ENCODE peak calls at places on chromosomes 12 and 14, in five cellular contexts. B is left ventricle myocardium inferior, Y is A549, O is GM03348, N is sciatic nerve. A is an unnamed sample.

GRCh38 chr12:112241176-112241575 is 115.8 kb downstream of the TRAFD1 start:
- DNase-seq in Y (no peak), N (no peak), O (no peak), B (no peak), A (no peak)

GRCh38 chr12:124754949-124755800 is 108.5 kb downstream of the SCARB1 start:
- DNase-seq in B (peak; percentile 89), Y (no peak), N (peak; percentile 89), O (peak; percentile 89), A (peak; percentile 65)

GRCh38 chr12:111359231-111359913 is 9.5 kb downstream of the PHETA1 start:
- DNase-seq in O (no peak), Y (no peak), B (no peak), N (no peak), A (no peak)

GRCh38 chr14:36194645-36195044 is 18.1 kb upstream of the PTCSC3 start:
- DNase-seq in Y (no peak), O (no peak), N (no peak), B (no peak), A (no peak)

GRCh38 chr12:52686063-52686462 is 5.9 kb upstream of the KRT1 start:
- DNase-seq in N (no peak), B (no peak), O (no peak), Y (no peak), A (no peak)

GRCh38 chr14:34081576-34082136 is 130.8 kb upstream of the EGLN3 start:
- DNase-seq in N (no peak), O (no peak), Y (peak; percentile 59), B (no peak), A (no peak)

GRCh38 chr12:49560695-49561094 is 7.2 kb downstream of the MCRS1 start:
- DNase-seq in O (no peak), Y (no peak), N (no peak), B (no peak), A (no peak)

GRCh38 chr14:106013879-106014376 is 487.5 kb downstream of the TMEM121 start:
- DNase-seq in O (no peak), B (no peak), Y (no peak), N (no peak), A (no peak)

GRCh38 chr12:1920971-1921370 is 2.5 kb upstream of the CACNA2D4 start:
- DNase-seq in B (no peak), O (peak; percentile 2), Y (no peak), N (peak; percentile 64), A (peak; percentile 45)

GRCh38 chr12:124847675-124848074 is 16.0 kb downstream of the SCARB1 start:
- DNase-seq in O (peak; percentile 33), Y (no peak), N (no peak), B (no peak), A (no peak)

GRCh38 chr12:75823475-75823874 is 208.1 kb downstream of the PHLDA1 start:
- DNase-seq in N (no peak), B (no peak), Y (no peak), O (no peak), A (no peak)

GRCh38 chr14:68781161-68782021 is 11.5 kb downstream of the ZFP36L1 start:
- DNase-seq in O (no peak), B (no peak), Y (no peak), N (no peak), A (no peak)

GRCh38 chr12:103093499-103094106 is 136.1 kb downstream of the ASCL1 start:
- DNase-seq in Y (no peak), N (no peak), O (no peak), B (no peak), A (no peak)

GRCh38 chr14:77305696-77306095 is 15.0 kb downstream of the POMT2 start:
- DNase-seq in O (no peak), N (no peak), B (no peak), Y (no peak), A (no peak)

GRCh38 chr12:57740656-57741412 is 2.3 kb upstream of the AGAP2 start:
- DNase-seq in N (no peak), Y (no peak), O (no peak), B (no peak), A (peak; percentile 75)

GRCh38 chr12:102702447-102703114 is 214.5 kb downstream of the PAH start:
- DNase-seq in Y (peak; percentile 59), O (peak; percentile 55), B (no peak), N (peak; percentile 76), A (peak; percentile 53)

GRCh38 chr12:116675339-116676107 is 62.3 kb downstream of the SPRING1 start:
- DNase-seq in Y (no peak), B (no peak), O (no peak), N (no peak), A (no peak)

GRCh38 chr12:138171-138897 is 71.8 kb downstream of the IQSEC3 start:
- DNase-seq in O (no peak), B (no peak), Y (no peak), N (no peak), A (no peak)

GRCh38 chr12:108473400-108474055 is 41.5 kb upstream of the FICD start:
- DNase-seq in B (no peak), N (no peak), O (no peak), Y (no peak), A (no peak)

GRCh38 chr12:105970885-105971284 is 167.9 kb downstream of the NUAK1 start:
- DNase-seq in B (no peak), O (no peak), N (no peak), Y (no peak), A (no peak)

GRCh38 chr14:23181453-23181852 is 2.0 kb downstream of the SLC7A8 start:
- DNase-seq in O (no peak), N (no peak), B (no peak), Y (no peak), A (no peak)

GRCh38 chr14:44053422-44053821 is 453.7 kb downstream of the FSCB start:
- DNase-seq in N (no peak), O (no peak), B (no peak), Y (no peak), A (no peak)

GRCh38 chr12:122395319-122395718 is 27.1 kb downstream of the CLIP1 start:
- DNase-seq in N (no peak), B (no peak), Y (peak; percentile 81), O (peak; percentile 44), A (no peak)

GRCh38 chr14:91419044-91419397 is 1.4 kb upstream of the CCDC88C start:
- DNase-seq in O (no peak), N (no peak), Y (no peak), B (no peak), A (no peak)

GRCh38 chr14:59695198-59695597 is 118.6 kb upstream of the CCDC175 start:
- DNase-seq in O (no peak), Y (no peak), B (no peak), N (no peak), A (no peak)

GRCh38 chr12:6180300-6181051 is 19.7 kb upstream of the CD9 start:
- DNase-seq in B (peak; percentile 57), O (peak; percentile 74), N (peak; percentile 79), Y (peak; percentile 43), A (no peak)

GRCh38 chr12:8088574-8088973 is 6.5 kb downstream of the NECAP1 start:
- DNase-seq in Y (no peak), O (no peak), N (no peak), B (no peak), A (peak; percentile 54)

GRCh38 chr12:110545812-110546211 is 37.3 kb downstream of the PPTC7 start:
- DNase-seq in O (no peak), N (no peak), Y (no peak), B (no peak), A (no peak)

GRCh38 chr12:128190614-128191013 is 76.4 kb upstream of the TMEM132C start:
- DNase-seq in B (no peak), O (no peak), Y (no peak), N (no peak), A (peak; percentile 10)

GRCh38 chr12:49019435-49020317 is 1.1 kb upstream of the PRKAG1 start:
- DNase-seq in O (peak; percentile 67), N (no peak), B (no peak), Y (peak; percentile 67), A (peak; percentile 79)

GRCh38 chr14:68141531-68142088 is 322.0 kb downstream of the RAD51B start:
- DNase-seq in Y (peak; percentile 89), N (no peak), B (no peak), O (no peak), A (no peak)

GRCh38 chr12:32926963-32927362 is 30.4 kb upstream of the PKP2 start:
- DNase-seq in N (no peak), O (no peak), B (no peak), Y (no peak), A (no peak)

GRCh38 chr12:132190012-132190755 is 45.9 kb downstream of the NOC4L start:
- DNase-seq in Y (peak; percentile 31), B (no peak), N (no peak), O (peak; percentile 56), A (peak; percentile 61)

GRCh38 chr12:100539209-100539608 is 34.3 kb upstream of the GAS2L3 start:
- DNase-seq in O (peak; percentile 29), B (no peak), Y (peak; percentile 27), N (no peak), A (no peak)

GRCh38 chr12:131850856-131851559 is 22.8 kb downstream of the MMP17 start:
- DNase-seq in O (no peak), B (no peak), Y (peak; percentile 84), N (no peak), A (no peak)

GRCh38 chr14:54083549-54084239 is 127.1 kb upstream of the BMP4 start:
- DNase-seq in Y (no peak), B (no peak), N (no peak), O (no peak), A (no peak)

A was measured in GM13976.